ENCODE peak calls at places on chromosomes 12 and 14, in nine cellular contexts. R is WTC11, W is OCI-LY7, P is uterus, X is natural killer cell, V is HFF-Myc, G is tibial artery, N is spleen, S is mesothelial cell of epicardium. M is an unnamed sample.

GRCh38 chr12:91194500-91194899 is 11.9 kb upstream of the DCN start:
- DNase-seq in R (no peak), W (no peak), P (no peak), X (no peak), V (no peak), G (no peak), N (no peak), S (no peak), M (no peak)

GRCh38 chr14:72686101-72686500 is 207.8 kb downstream of the DPF3 start:
- DNase-seq in R (no peak), W (no peak), P (no peak), X (no peak), V (no peak), G (no peak), N (no peak), S (no peak), M (no peak)

GRCh38 chr12:58888131-58888783 is 32.0 kb downstream of the LRIG3 start:
- DNase-seq in R (no peak), W (no peak), P (no peak), X (no peak), V (no peak), G (peak; percentile 44), N (no peak), S (no peak), M (no peak)

GRCh38 chr12:32541754-32542374 is 137.2 kb upstream of the DNM1L start:
- DNase-seq in R (no peak), W (no peak), P (no peak), X (no peak), V (no peak), G (no peak), N (no peak), S (no peak), M (no peak)

GRCh38 chr12:107568718-107569117 is 116.9 kb upstream of the PWP1 start:
- DNase-seq in R (no peak), W (no peak), P (no peak), X (no peak), V (no peak), G (no peak), N (no peak), S (no peak), M (no peak)

GRCh38 chr14:67420102-67420739 is 8.3 kb upstream of the PLEK2 start:
- DNase-seq in R (peak; percentile 85), W (peak; percentile 67), P (no peak), X (no peak), V (no peak), G (no peak), N (no peak), S (no peak), M (peak; percentile 44)

GRCh38 chr12:32896438-32897275 is at the start of gene PKP2:
- DNase-seq in R (peak; percentile 85), W (no peak), P (peak; percentile 18), X (no peak), V (no peak), G (no peak), N (peak; percentile 85), S (peak; percentile 79), M (peak; percentile 77)

GRCh38 chr12:44875954-44876553 is at the start of gene NELL2:
- DNase-seq in R (peak; percentile 84), W (peak; percentile 24), P (no peak), X (no peak), V (no peak), G (no peak), N (peak; percentile 75), S (peak; percentile 47), M (peak; percentile 81)

GRCh38 chr12:19036673-19037357 is 92.7 kb upstream of the PLEKHA5 start:
- DNase-seq in R (no peak), W (no peak), P (no peak), X (no peak), V (no peak), G (no peak), N (no peak), S (no peak), M (no peak)

GRCh38 chr12:68240975-68241374 is 12.4 kb downstream of the IL22 start:
- DNase-seq in R (no peak), W (peak; percentile 72), P (peak; percentile 55), X (peak; percentile 37), V (no peak), G (peak; percentile 27), N (peak; percentile 80), S (no peak), M (peak; percentile 66)

GRCh38 chr14:73787760-73788508 is 63.7 kb upstream of the PTGR2 start:
- DNase-seq in R (no peak), W (peak; percentile 41), P (peak; percentile 50), X (no peak), V (no peak), G (no peak), N (peak; percentile 34), S (no peak), M (peak; percentile 68)

GRCh38 chr12:111455448-111456320 is 50.0 kb downstream of the SH2B3 start:
- DNase-seq in R (no peak), W (no peak), P (no peak), X (no peak), V (no peak), G (no peak), N (no peak), S (no peak), M (no peak)

DNA sequence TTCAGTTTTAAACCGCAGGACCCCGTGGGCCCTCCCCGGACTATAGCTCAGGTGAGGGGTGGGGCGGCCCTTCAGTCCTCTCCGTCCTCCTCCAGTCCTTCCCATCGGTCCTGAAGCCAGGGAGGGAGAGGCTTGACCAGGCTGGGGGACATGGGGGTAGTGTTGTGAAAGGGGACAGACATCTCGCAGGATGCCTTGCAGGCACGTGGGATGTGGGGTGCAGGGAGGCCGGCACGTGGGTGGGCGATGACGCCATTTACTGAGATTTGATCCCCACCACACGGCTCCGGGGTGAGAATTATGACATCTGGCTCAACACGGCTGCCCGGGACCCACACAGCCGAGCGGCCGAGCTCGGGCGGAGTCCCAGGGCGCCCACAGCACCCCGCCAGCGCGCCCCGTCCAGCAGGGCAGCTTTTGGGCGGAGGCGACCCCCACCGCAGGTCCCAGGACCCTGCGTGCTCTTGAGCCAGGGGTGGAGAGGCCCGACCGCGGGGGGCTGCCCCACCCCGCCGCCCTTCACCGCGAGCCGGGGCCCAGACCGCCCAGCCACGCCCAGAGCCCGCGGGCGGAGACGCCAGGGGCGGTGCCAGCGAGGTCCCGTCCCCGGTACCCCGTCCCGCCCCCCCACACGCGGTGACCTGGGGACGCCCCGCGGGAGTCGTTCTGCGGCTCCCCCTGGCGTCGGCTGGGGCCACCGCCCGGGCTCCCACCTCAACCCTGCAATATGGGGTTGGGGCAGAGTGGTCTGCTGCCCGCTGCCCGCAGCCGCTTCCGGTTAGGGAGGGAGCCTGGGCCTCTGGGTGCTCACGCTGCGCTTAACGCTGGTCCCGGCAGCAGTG is 3.3 kb upstream of the EXOC3L4 start:
- DNase-seq in R (peak; percentile 66), W (peak; percentile 62), P (no peak), X (peak; percentile 69), V (no peak), G (no peak), N (peak; percentile 93), S (no peak), M (peak; percentile 94)
- TF ChIP-seq CTCF in R (peak; percentile 20), W (peak; percentile 69), P (peak; percentile 45), X (peak; percentile 63), V (peak; percentile 35), G (peak; percentile 8), N (peak; percentile 5), S (no peak), M (peak; percentile 64)

GRCh38 chr14:70660967-70661871 is 19.5 kb downstream of the TTC9 start:
- DNase-seq in R (no peak), W (peak; percentile 82), P (no peak), X (no peak), V (no peak), G (no peak), N (no peak), S (no peak), M (no peak)
- TF ChIP-seq CTCF in R (no peak), W (peak; percentile 78), P (no peak), X (no peak), V (no peak), G (no peak), N (peak; percentile 42), S (no peak), M (peak; percentile 7)

GRCh38 chr14:20934148-20934762 is 21.0 kb upstream of the RNASE2 start:
- DNase-seq in R (peak; percentile 90), W (peak; percentile 44), P (no peak), X (peak; percentile 19), V (no peak), G (no peak), N (peak; percentile 78), S (peak; percentile 39), M (peak; percentile 28)
- TF ChIP-seq CTCF in R (peak; percentile 89), W (peak; percentile 84), P (no peak), X (no peak), V (peak; percentile 85), G (no peak), N (no peak), S (peak; percentile 38), M (peak; percentile 37)

GRCh38 chr14:91649930-91650329 is 82.0 kb downstream of the CATSPERB start:
- DNase-seq in R (no peak), W (peak; percentile 37), P (peak; percentile 23), X (no peak), V (peak; percentile 5), G (no peak), N (no peak), S (no peak), M (peak; percentile 66)
- TF ChIP-seq CTCF in R (peak; percentile 25), W (peak; percentile 71), P (peak; percentile 71), X (peak; percentile 48), V (peak; percentile 22), G (peak; percentile 49), N (no peak), S (no peak), M (peak; percentile 46)

DNA sequence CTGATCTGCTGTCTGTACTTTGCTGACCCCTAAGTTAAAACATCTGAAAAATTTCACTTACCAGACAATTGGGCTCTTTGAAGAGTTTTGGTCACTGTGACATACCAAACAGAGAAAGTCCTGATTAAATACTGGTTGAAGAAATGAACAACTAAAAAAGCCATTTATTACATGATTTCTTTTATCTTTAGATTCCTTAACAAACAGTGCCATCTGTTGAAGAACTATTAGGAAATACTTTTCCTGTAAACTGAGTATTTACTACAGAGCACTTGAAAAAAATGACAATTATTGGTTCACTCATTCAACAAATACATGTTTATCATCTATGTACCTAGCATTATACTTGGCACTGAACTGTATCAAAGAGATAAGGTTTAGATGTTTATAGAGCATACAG is 6.5 kb upstream of the WASHC4 start:
- DNase-seq in R (no peak), W (no peak), P (no peak), X (no peak), V (no peak), G (no peak), N (no peak), S (no peak), M (no peak)
- TF ChIP-seq CTCF in R (no peak), W (peak; percentile 62), P (no peak), X (no peak), V (no peak), G (no peak), N (no peak), S (no peak), M (no peak)

GRCh38 chr14:79369359-79370332 is 841.7 kb downstream of the DIO2 start:
- DNase-seq in R (no peak), W (no peak), P (peak; percentile 79), X (no peak), V (peak; percentile 60), G (no peak), N (no peak), S (no peak), M (no peak)
- TF ChIP-seq CTCF in R (no peak), W (no peak), P (no peak), X (no peak), V (no peak), G (no peak), N (no peak), S (no peak), M (no peak)

M was measured in GM13976.